ENCODE peak calls at places on chromosomes 6 and 20, in seven cellular contexts. O is stimulated activated CD4-positive, alpha-beta T cell treated with anti-CD3 and anti-CD28 coated beads, Interleukin-15, amount 100 ng/mL, for 1 hour; S is substantia nigra; R is pulmonary artery endothelial cell; J is amygdala; X is astrocyte of the spinal cord; E is HTR-8/SVneo. I is an unnamed sample.

GRCh38 chr6:33160096-33160495 is 32.2 kb downstream of the COL11A2 start:
- DNase-seq in O (no peak), S (no peak), R (no peak), J (no peak), X (no peak), E (no peak), I (no peak)

GRCh38 chr20:12928755-12929401 is 79.9 kb upstream of the SPTLC3 start:
- DNase-seq in O (no peak), S (no peak), R (peak; percentile 26), J (no peak), X (peak; percentile 87), E (no peak), I (no peak)

GRCh38 chr20:63003546-63003945 is 3.2 kb downstream of the BHLHE23 start:
- DNase-seq in O (no peak), S (no peak), R (no peak), J (no peak), X (no peak), E (no peak), I (no peak)

GRCh38 chr6:84764332-84765049 is at the start of gene TBX18:
- DNase-seq in O (no peak), S (peak; percentile 14), R (peak; percentile 99), J (no peak), X (peak; percentile 99), E (peak; percentile 87), I (no peak)

GRCh38 chr6:150100745-150101144 is 31.8 kb upstream of the ULBP3 start:
- DNase-seq in O (no peak), S (no peak), R (no peak), J (no peak), X (no peak), E (no peak), I (no peak)

GRCh38 chr20:4780245-4780644 is 58.5 kb downstream of the PRND start:
- DNase-seq in O (no peak), S (no peak), R (no peak), J (no peak), X (no peak), E (no peak), I (no peak)

GRCh38 chr6:138145402-138145801 is 16.3 kb upstream of the ARFGEF3 start:
- DNase-seq in O (no peak), S (no peak), R (no peak), J (no peak), X (no peak), E (no peak), I (no peak)

GRCh38 chr20:20832715-20833114 is 120.3 kb upstream of the RALGAPA2 start:
- DNase-seq in O (no peak), S (no peak), R (no peak), J (no peak), X (no peak), E (no peak), I (no peak)

GRCh38 chr20:53934421-53935352 is 135.7 kb downstream of the BCAS1 start:
- DNase-seq in O (no peak), S (no peak), R (peak; percentile 78), J (no peak), X (peak; percentile 79), E (peak; percentile 86), I (no peak)